ENCODE peak calls at places on chromosomes 5 and 9, in ten cellular contexts. J is NCI-H2171 treated with DMSO at 0.1 percent for 48 hours; T is activated CD8-positive, alpha-beta memory T cell treated with anti-CD3 and anti-CD28 coated beads, Interleukin-2, amount 50 U/mL, for 48 hours; K is NCI-H2081; E is AG08396; W is GM04504; N is small intestine; R is NCI-H510A treated with DMSO at 0.1 percent for 48 hours; X is frontal cortex; M is HFFc6. H is an unnamed sample.
A peak's percentile ranks its signal among the peaks of the same experiment; 100 is the strongest.

GRCh38 chr5:40674661-40675235 is 5.0 kb upstream of the PTGER4 start:
- DNase-seq in N (peak; percentile 95), K (no peak), E (no peak), T (no peak), J (no peak), M (no peak), X (no peak), W (no peak), R (no peak), H (no peak)

GRCh38 chr9:76530458-76531100 is 71.6 kb downstream of the GCNT1 start:
- DNase-seq in E (peak; percentile 55), T (no peak), W (no peak), R (no peak), X (no peak), M (peak; percentile 15), K (no peak), N (no peak), J (no peak), H (no peak)

GRCh38 chr9:95468791-95469190 is 48.0 kb downstream of the PTCH1 start:
- DNase-seq in E (no peak), T (no peak), J (no peak), M (no peak), N (no peak), R (no peak), X (no peak), K (no peak), W (no peak), H (no peak)

GRCh38 chr5:56986631-56986957 is 34.7 kb upstream of the MIER3 start:
- DNase-seq in E (no peak), W (no peak), R (no peak), N (no peak), J (no peak), X (no peak), K (no peak), M (peak; percentile 61), T (no peak), H (no peak)

GRCh38 chr9:13128266-13128825 is 151.1 kb downstream of the MPDZ start:
- DNase-seq in J (no peak), K (no peak), M (no peak), W (no peak), N (no peak), T (no peak), E (no peak), X (no peak), R (no peak), H (no peak)

GRCh38 chr5:26669523-26669922 is 368.9 kb downstream of the CDH9 start:
- DNase-seq in E (no peak), M (no peak), J (no peak), X (no peak), T (no peak), N (no peak), R (no peak), W (no peak), K (no peak), H (no peak)

GRCh38 chr9:93501406-93501805 is 48.0 kb upstream of the FAM120AOS start:
- DNase-seq in T (no peak), W (no peak), M (no peak), X (no peak), N (peak; percentile 42), E (peak; percentile 54), J (no peak), K (no peak), R (no peak), H (no peak)

GRCh38 chr9:27460225-27461023 is 63.7 kb upstream of the IFNK start:
- DNase-seq in J (no peak), X (no peak), M (no peak), R (no peak), W (peak; percentile 35), K (no peak), E (no peak), N (peak; percentile 67), T (no peak), H (peak; percentile 35)

GRCh38 chr5:139787568-139788293 is 7.9 kb upstream of the PSD2 start:
- DNase-seq in M (peak; percentile 63), W (peak; percentile 54), J (peak; percentile 47), T (peak; percentile 99), E (peak; percentile 97), K (peak; percentile 57), X (peak; percentile 90), N (peak; percentile 75), R (peak; percentile 49), H (peak; percentile 91)

GRCh38 chr5:170113517-170113891 is 7.8 kb downstream of the FOXI1 start:
- DNase-seq in E (no peak), N (no peak), K (no peak), R (no peak), M (no peak), T (no peak), J (no peak), W (no peak), X (no peak), H (no peak)

H was measured in body of pancreas.